ENCODE peak calls at places on chromosomes 12 and 14, in seven cellular contexts. N is coronary artery, X is astrocyte of the cerebellum, H is right lobe of liver, Y is body of pancreas, Z is AG04450, O is mucosa of descending colon. Q is an unnamed sample.

GRCh38 chr14:63877594-63877993 is 24.8 kb downstream of the SYNE2 start:
- DNase-seq in N (no peak), X (no peak), H (no peak), Y (no peak), Z (no peak), O (no peak), Q (no peak)

GRCh38 chr14:61527325-61528100 is 167.8 kb upstream of the HIF1A start:
- DNase-seq in N (no peak), X (no peak), H (no peak), Y (peak), Z (no peak), O (no peak), Q (peak)

GRCh38 chr14:92786427-92786756 is 7.7 kb upstream of the GOLGA5 start:
- DNase-seq in N (no peak), X (no peak), H (no peak), Y (no peak), Z (no peak), O (no peak), Q (no peak)

GRCh38 chr14:53663709-53664108 is 292.9 kb downstream of the BMP4 start:
- DNase-seq in N (no peak), X (no peak), H (peak), Y (no peak), Z (no peak), O (no peak), Q (no peak)

GRCh38 chr12:57089259-57090245 is 638 bp downstream of the NAB2 start:
- DNase-seq in N (peak), X (no peak), H (peak), Y (peak), Z (no peak), O (peak), Q (no peak)

GRCh38 chr12:103865151-103865730 is 24.2 kb upstream of the NT5DC3 start:
- DNase-seq in N (no peak), X (no peak), H (no peak), Y (no peak), Z (no peak), O (no peak), Q (no peak)

GRCh38 chr12:1047898-1048660 is 57.1 kb downstream of the ERC1 start:
- DNase-seq in N (no peak), X (no peak), H (no peak), Y (no peak), Z (no peak), O (no peak), Q (no peak)

GRCh38 chr12:10235761-10236631 is 23.3 kb downstream of the GABARAPL1 start:
- DNase-seq in N (no peak), X (no peak), H (no peak), Y (peak), Z (no peak), O (no peak), Q (no peak)

GRCh38 chr12:23290627-23291330 is 658.7 kb downstream of the SOX5 start:
- DNase-seq in N (no peak), X (no peak), H (no peak), Y (no peak), Z (no peak), O (no peak), Q (no peak)

GRCh38 chr12:54225666-54226065 is 36.9 kb upstream of the SMUG1 start:
- DNase-seq in N (no peak), X (no peak), H (no peak), Y (no peak), Z (no peak), O (no peak), Q (no peak)

GRCh38 chr12:77888611-77889010 is 57.9 kb downstream of the NAV3 start:
- DNase-seq in N (no peak), X (peak), H (no peak), Y (no peak), Z (peak), O (no peak), Q (peak)

GRCh38 chr12:32107376-32108267 is 975 bp downstream of the BICD1 start:
- DNase-seq in N (no peak), X (no peak), H (no peak), Y (peak), Z (no peak), O (peak), Q (no peak)

GRCh38 chr12:109744991-109745942 is 31.6 kb downstream of the FAM222A start:
- DNase-seq in N (no peak), X (no peak), H (peak), Y (peak), Z (peak), O (peak), Q (no peak)

GRCh38 chr12:96091833-96092232 is 56.4 kb upstream of the LTA4H start:
- DNase-seq in N (no peak), X (no peak), H (no peak), Y (no peak), Z (no peak), O (no peak), Q (no peak)

GRCh38 chr12:75908961-75909699 is 122.4 kb downstream of the PHLDA1 start:
- DNase-seq in N (no peak), X (peak), H (peak), Y (peak), Z (peak), O (no peak), Q (no peak)

GRCh38 chr14:100741956-100742355 is 15.3 kb downstream of the DLK1 start:
- DNase-seq in N (no peak), X (peak), H (no peak), Y (no peak), Z (no peak), O (no peak), Q (no peak)

GRCh38 chr12:111741235-111741812 is 25.4 kb upstream of the ALDH2 start:
- DNase-seq in N (no peak), X (no peak), H (no peak), Y (peak), Z (no peak), O (peak), Q (no peak)

GRCh38 chr12:111643428-111643826 is 42.3 kb downstream of the BRAP start:
- DNase-seq in N (no peak), X (no peak), H (peak), Y (peak), Z (peak), O (peak), Q (no peak)

GRCh38 chr12:94039914-94040313 is 108.5 kb upstream of the PLXNC1 start:
- DNase-seq in N (no peak), X (no peak), H (no peak), Y (no peak), Z (no peak), O (no peak), Q (no peak)

GRCh38 chr12:85872497-85873091 is 1.5 kb upstream of the NTS start:
- DNase-seq in N (no peak), X (peak), H (no peak), Y (no peak), Z (peak), O (no peak), Q (peak)

GRCh38 chr12:94207467-94208432 is 59.4 kb downstream of the PLXNC1 start:
- DNase-seq in N (no peak), X (no peak), H (no peak), Y (no peak), Z (no peak), O (no peak), Q (no peak)

GRCh38 chr14:51094282-51094821 is 553 bp downstream of the TRIM9 start:
- DNase-seq in N (no peak), X (no peak), H (no peak), Y (peak), Z (no peak), O (peak), Q (no peak)

GRCh38 chr12:50203691-50204090 is 36.5 kb upstream of the CERS5 start:
- DNase-seq in N (no peak), X (no peak), H (no peak), Y (no peak), Z (no peak), O (no peak), Q (no peak)

GRCh38 chr14:58078471-58078870 is 73.5 kb downstream of the ARMH4 start:
- DNase-seq in N (no peak), X (no peak), H (no peak), Y (no peak), Z (no peak), O (no peak), Q (no peak)

GRCh38 chr12:46743471-46743870 is 82.3 kb downstream of the SLC38A4 start:
- DNase-seq in N (no peak), X (no peak), H (no peak), Y (no peak), Z (no peak), O (no peak), Q (no peak)

GRCh38 chr14:54048736-54049135 is 92.1 kb upstream of the BMP4 start:
- DNase-seq in N (no peak), X (no peak), H (no peak), Y (no peak), Z (no peak), O (no peak), Q (no peak)

GRCh38 chr12:27970391-27970980 is 2.0 kb downstream of the PTHLH start:
- DNase-seq in N (no peak), X (no peak), H (no peak), Y (peak), Z (no peak), O (no peak), Q (no peak)

GRCh38 chr14:74240794-74241610 is 1.8 kb downstream of the VSX2 start:
- DNase-seq in N (no peak), X (no peak), H (no peak), Y (no peak), Z (no peak), O (no peak), Q (no peak)

GRCh38 chr12:104570174-104570907 is 113.6 kb downstream of the CHST11 start:
- DNase-seq in N (no peak), X (no peak), H (no peak), Y (no peak), Z (no peak), O (no peak), Q (no peak)

DNA sequence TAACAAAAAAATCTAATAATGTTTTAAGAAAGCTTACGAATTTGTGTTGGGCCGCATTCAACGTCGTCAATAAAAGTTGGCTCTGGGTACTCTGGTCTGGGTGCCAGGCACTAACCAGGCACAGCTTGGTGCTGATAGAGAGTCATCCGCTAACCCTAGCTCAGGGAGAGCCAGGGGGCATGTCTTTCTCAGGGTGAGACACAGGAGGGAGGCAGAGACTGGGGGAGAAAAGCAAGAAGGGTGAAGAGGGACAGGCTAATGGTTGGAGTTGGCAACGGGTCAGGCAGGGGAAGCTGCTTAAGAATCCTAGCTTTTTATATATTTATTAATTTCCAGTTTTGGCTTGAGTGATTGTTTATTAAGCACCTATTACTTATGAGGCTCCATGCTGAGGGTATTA is 105.0 kb downstream of the CMKLR1 start:
- DNase-seq in N (no peak), X (no peak), H (no peak), Y (no peak), Z (no peak), O (no peak), Q (no peak)
- TF ChIP-seq CTCF in N (peak), X (no peak), H (no peak), Y (no peak), Z (no peak), O (no peak), Q (peak)

GRCh38 chr12:71157601-71158233 is at the start of gene TSPAN8:
- DNase-seq in N (no peak), X (no peak), H (no peak), Y (peak), Z (no peak), O (peak), Q (no peak)
- H3K4me3 ChIP-seq in N (peak), X (no peak), H (no peak), Y (no peak), Z (no peak), O (peak), Q (no peak)

GRCh38 chr14:103904493-103905107 is 23.7 kb upstream of the TDRD9 start:
- DNase-seq in N (no peak), X (no peak), H (no peak), Y (no peak), Z (no peak), O (no peak), Q (no peak)

GRCh38 chr14:103910262-103910935 is 17.9 kb upstream of the TDRD9 start:
- DNase-seq in N (no peak), X (peak), H (peak), Y (peak), Z (peak), O (peak), Q (peak)

GRCh38 chr14:103908580-103908979 is 19.7 kb upstream of the TDRD9 start:
- DNase-seq in N (no peak), X (no peak), H (no peak), Y (no peak), Z (no peak), O (no peak), Q (no peak)

GRCh38 chr14:103909531-103910261 is 18.6 kb upstream of the TDRD9 start:
- DNase-seq in N (no peak), X (no peak), H (peak), Y (no peak), Z (no peak), O (no peak), Q (no peak)

DNA sequence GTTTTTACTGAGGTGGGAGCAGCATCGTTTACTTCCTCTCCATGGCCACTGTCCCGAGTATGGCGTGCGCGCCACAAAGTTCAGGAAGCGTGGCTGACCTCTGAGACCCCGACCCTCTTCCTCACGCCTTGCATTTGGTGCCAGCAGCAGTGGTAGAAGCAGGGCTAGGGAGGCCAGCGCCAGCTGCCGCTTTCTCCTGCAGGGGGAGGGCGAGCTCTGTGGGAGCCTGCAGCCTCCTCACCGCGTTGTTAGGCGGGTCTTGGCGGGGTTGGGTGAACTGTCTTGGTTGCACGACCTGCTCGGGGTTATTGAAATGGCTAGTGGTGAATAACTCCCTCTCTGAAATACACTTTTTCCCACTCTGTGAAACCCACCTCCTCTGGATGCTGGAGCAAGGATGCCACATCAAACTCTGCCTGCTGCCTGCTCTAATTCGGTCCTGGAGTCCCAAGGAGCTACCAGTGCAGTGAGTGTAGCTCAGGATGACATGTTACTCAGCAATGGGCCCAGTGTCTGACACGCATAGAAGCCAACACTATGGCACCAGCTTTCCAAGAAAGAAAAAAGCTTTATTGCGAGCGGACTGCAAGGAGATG is 22.3 kb upstream of the TDRD9 start:
- DNase-seq in N (no peak), X (no peak), H (no peak), Y (no peak), Z (no peak), O (no peak), Q (no peak)
- TF ChIP-seq CTCF in N (no peak), X (peak), H (no peak), Y (no peak), Z (peak), O (no peak), Q (peak)

GRCh38 chr12:107775093-107775721 is 703 bp downstream of the ASCL4 start:
- DNase-seq in N (no peak), X (no peak), H (no peak), Y (no peak), Z (no peak), O (no peak), Q (no peak)

GRCh38 chr12:107779077-107779840 is 4.8 kb downstream of the ASCL4 start:
- DNase-seq in N (no peak), X (no peak), H (no peak), Y (no peak), Z (no peak), O (no peak), Q (no peak)

GRCh38 chr12:107778383-107779015 is 4.0 kb downstream of the ASCL4 start:
- DNase-seq in N (no peak), X (no peak), H (no peak), Y (no peak), Z (no peak), O (peak), Q (no peak)

GRCh38 chr12:107774349-107775029 is at the start of gene ASCL4:
- DNase-seq in N (no peak), X (no peak), H (no peak), Y (no peak), Z (no peak), O (no peak), Q (no peak)

DNA sequence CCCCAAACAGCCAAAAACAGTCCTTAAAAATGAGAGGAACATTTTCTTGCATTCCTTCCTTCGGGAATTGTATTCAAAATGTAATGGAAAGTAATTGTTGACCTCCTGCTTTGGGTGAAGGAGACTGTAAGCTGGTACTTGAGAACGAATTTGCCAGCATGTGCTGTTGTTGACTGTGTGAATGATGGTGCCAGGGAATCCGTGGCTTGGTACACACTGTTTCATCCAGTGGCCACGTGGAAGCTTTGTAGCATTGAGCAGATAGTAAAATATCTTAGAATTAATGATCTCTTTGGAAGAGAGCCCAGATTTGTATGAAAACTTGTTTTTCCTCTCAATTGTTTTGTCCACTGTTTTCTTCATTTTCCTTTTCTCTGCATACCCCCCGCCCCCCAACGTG is 1.7 kb downstream of the ASCL4 start:
- DNase-seq in N (no peak), X (no peak), H (no peak), Y (no peak), Z (no peak), O (no peak), Q (no peak)
- H3K4me3 ChIP-seq in N (no peak), X (no peak), H (no peak), Y (no peak), Z (no peak), O (no peak), Q (no peak)

GRCh38 chr14:30751646-30752416 is 122.5 kb upstream of the COCH start:
- DNase-seq in N (no peak), X (no peak), H (no peak), Y (no peak), Z (no peak), O (no peak), Q (no peak)
- TF ChIP-seq CTCF in N (no peak), X (no peak), H (no peak), Y (no peak), Z (no peak), O (no peak), Q (no peak)

GRCh38 chr12:131912526-131913274 is 16.4 kb upstream of the PUS1 start:
- DNase-seq in N (peak), X (peak), H (peak), Y (peak), Z (peak), O (no peak), Q (no peak)
- H3K4me3 ChIP-seq in N (no peak), X (no peak), H (no peak), Y (no peak), Z (no peak), O (no peak), Q (no peak)

GRCh38 chr12:102543494-102543893 is 63.1 kb upstream of the IGF1 start:
- DNase-seq in N (no peak), X (no peak), H (no peak), Y (no peak), Z (no peak), O (no peak), Q (no peak)

GRCh38 chr12:102540856-102541385 is 60.6 kb upstream of the IGF1 start:
- DNase-seq in N (no peak), X (no peak), H (no peak), Y (no peak), Z (no peak), O (no peak), Q (no peak)

GRCh38 chr12:102542816-102543448 is 62.6 kb upstream of the IGF1 start:
- DNase-seq in N (no peak), X (no peak), H (no peak), Y (no peak), Z (no peak), O (no peak), Q (no peak)

GRCh38 chr12:102543931-102544485 is 63.6 kb upstream of the IGF1 start:
- DNase-seq in N (no peak), X (no peak), H (no peak), Y (no peak), Z (no peak), O (no peak), Q (no peak)

GRCh38 chr12:102539651-102540553 is 59.5 kb upstream of the IGF1 start:
- DNase-seq in N (no peak), X (no peak), H (no peak), Y (no peak), Z (peak), O (no peak), Q (peak)
- TF ChIP-seq CTCF in N (no peak), X (no peak), H (no peak), Y (no peak), Z (no peak), O (no peak), Q (no peak)